ENCODE peak calls at places on chromosomes 7 and 10, in four cellular contexts. C, B, H and P are unnamed samples.

GRCh38 chr7:8922726-8923125 is 489.3 kb downstream of the NXPH1 start:
- DNase-seq in H (no peak), C (no peak), B (no peak), P (no peak)

GRCh38 chr7:46352335-46352954 is 431.4 kb upstream of the IGFBP3 start:
- DNase-seq in H (peak), B (peak), C (peak), P (peak)

GRCh38 chr7:77697535-77697831 is 1.2 kb downstream of the RSBN1L start:
- DNase-seq in H (no peak), B (no peak), C (peak), P (no peak)

GRCh38 chr10:42783181-42783549 is 570 bp downstream of the BMS1 start:
- DNase-seq in C (peak), H (peak), B (peak), P (peak)

GRCh38 chr10:60968504-60968903 is 24.5 kb upstream of the RHOBTB1 start:
- DNase-seq in H (no peak), B (no peak), C (no peak), P (no peak)

GRCh38 chr10:97234403-97234802 is 48.6 kb upstream of the SLIT1 start:
- DNase-seq in C (peak), H (no peak), B (no peak), P (peak)

GRCh38 chr7:29146888-29147609 is 712 bp upstream of the CPVL start:
- DNase-seq in B (no peak), H (no peak), C (peak), P (no peak)

GRCh38 chr10:74213571-74214162 is 62.6 kb downstream of the ADK start:
- DNase-seq in H (peak), C (peak), B (no peak), P (no peak)

GRCh38 chr7:78203042-78203720 is 404.6 kb downstream of the PHTF2 start:
- DNase-seq in H (no peak), C (peak), B (no peak), P (no peak)

DNA sequence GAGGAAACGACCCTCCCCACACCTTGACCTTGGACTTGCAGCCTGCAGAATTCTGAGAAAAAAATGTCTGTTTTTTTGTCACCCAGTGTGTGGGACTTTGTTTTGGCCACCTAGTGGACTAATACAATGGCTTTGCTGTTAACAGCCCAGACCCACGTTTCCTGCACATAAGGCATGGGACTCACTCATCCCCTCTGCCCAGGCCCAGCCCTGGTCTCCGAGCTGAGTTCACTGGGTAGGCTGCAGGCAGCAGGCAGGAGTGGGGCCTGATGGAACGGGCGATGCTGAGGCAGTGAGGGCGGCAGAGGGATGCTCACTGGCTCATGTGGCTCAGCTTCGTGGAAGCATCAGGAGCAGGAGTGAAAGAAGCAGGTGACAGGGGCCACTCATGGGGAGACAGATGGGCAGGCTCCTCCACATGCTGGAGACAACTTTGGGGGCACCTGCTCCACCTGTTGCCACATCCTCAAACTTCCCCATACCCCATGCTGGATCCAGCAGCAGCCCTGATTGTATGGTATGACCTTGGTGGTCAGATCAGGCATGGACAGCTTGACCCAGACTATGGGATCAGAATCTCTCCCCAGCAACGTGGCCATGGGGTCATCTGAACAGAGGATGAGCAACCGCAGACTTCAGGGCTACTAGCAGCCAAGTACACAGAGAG is 65.8 kb upstream of the ANTXRL start:
- DNase-seq in C (no peak), H (no peak), B (no peak), P (no peak)
- TF ChIP-seq CTCF in C (no peak), H (no peak), B (no peak), P (no peak)

DNA sequence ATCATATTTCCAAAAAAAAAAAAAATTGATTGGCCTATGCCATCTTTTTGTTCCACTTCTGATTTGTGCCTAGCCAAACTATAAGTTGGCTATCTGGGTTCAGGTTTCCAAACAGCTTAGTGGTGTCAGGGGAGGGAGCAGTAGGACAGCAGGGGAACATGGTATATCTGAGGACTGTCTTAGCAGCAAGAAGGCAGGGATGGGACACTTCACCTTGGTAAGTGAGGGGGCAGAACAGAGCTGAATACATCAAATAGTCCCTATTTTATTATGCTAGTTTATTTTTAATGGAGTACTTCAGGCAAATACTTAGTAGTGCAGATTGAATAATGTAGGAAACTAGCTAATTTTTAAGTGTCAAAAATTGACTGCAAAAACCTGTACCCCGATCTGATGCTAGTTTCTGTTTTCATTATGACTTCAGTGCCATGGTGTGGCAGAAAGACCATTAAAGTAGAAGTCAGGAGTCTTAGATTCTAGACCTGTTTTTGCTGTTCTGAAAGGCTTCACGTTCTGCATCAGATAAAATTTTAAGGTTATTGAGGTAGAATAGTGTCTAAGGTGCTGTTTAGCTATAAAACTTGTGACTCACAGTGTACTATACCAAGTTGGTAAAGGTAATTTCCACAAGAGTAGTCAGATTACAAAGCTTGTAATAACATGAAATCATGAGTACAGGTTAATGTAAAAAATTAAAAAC is 38.4 kb downstream of the ZNRF2 start:
- DNase-seq in C (no peak), B (no peak), H (no peak), P (no peak)
- H3K4me3 ChIP-seq in C (no peak), B (no peak), H (no peak), P (peak)

GRCh38 chr7:2661096-2661449 is 26.9 kb upstream of the AMZ1 start:
- DNase-seq in C (no peak), B (no peak), H (no peak), P (no peak)
- TF ChIP-seq CTCF in C (no peak), B (no peak), H (no peak), P (no peak)

GRCh38 chr7:117325836-117326235 is 3.0 kb upstream of the WNT2 start:
- DNase-seq in B (no peak), H (no peak), C (peak), P (no peak)

GRCh38 chr7:117323877-117324699 is 1.2 kb upstream of the WNT2 start:
- DNase-seq in B (no peak), H (no peak), C (peak), P (peak)

GRCh38 chr7:117322741-117323584 is at the start of gene WNT2:
- DNase-seq in H (no peak), B (no peak), C (peak), P (no peak)

GRCh38 chr7:117323585-117323876 is 673 bp upstream of the WNT2 start:
- DNase-seq in H (no peak), C (no peak), B (no peak), P (no peak)

GRCh38 chr7:117324940-117325339 is 2.1 kb upstream of the WNT2 start:
- DNase-seq in B (no peak), C (peak), H (no peak), P (peak)
- H3K4me3 ChIP-seq in B (peak), C (peak), H (no peak), P (peak)

GRCh38 chr10:7410800-7411670 is at the start of gene SFMBT2:
- DNase-seq in H (peak), B (peak), C (peak), P (peak)
- TF ChIP-seq CTCF in H (no peak), B (peak), C (no peak), P (no peak)

GRCh38 chr7:96177353-96177752 is 144.5 kb downstream of the SLC25A13 start:
- DNase-seq in C (no peak), H (no peak), B (no peak), P (no peak)

GRCh38 chr7:96179341-96179740 is 142.6 kb downstream of the SLC25A13 start:
- DNase-seq in C (peak), H (no peak), B (no peak), P (no peak)

GRCh38 chr7:96178581-96178980 is 143.3 kb downstream of the SLC25A13 start:
- DNase-seq in B (no peak), C (no peak), H (no peak), P (no peak)

GRCh38 chr7:96173777-96174176 is 148.1 kb downstream of the SLC25A13 start:
- DNase-seq in C (no peak), B (peak), H (no peak), P (no peak)

DNA sequence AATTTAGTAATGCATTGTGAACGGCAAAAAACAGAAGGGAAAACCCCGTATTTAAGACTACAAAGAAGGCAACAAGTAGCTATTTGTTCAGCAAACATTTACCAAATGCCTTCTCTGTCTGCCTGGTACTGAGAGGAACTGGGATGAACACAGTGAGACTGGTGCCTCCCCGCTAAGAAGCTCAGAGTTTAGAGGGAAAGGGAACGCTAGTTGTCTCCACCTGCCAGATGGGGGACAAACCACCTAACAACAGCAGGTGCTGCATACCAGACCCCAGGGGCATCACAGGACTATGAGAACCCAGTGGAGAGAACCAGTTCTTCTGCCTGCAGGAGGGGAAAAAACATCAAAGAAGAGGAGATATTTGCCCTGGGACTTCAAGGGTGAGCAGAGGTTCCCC is 147.1 kb downstream of the SLC25A13 start:
- DNase-seq in B (no peak), C (no peak), H (no peak), P (no peak)
- H3K4me3 ChIP-seq in B (no peak), C (no peak), H (no peak), P (no peak)

DNA sequence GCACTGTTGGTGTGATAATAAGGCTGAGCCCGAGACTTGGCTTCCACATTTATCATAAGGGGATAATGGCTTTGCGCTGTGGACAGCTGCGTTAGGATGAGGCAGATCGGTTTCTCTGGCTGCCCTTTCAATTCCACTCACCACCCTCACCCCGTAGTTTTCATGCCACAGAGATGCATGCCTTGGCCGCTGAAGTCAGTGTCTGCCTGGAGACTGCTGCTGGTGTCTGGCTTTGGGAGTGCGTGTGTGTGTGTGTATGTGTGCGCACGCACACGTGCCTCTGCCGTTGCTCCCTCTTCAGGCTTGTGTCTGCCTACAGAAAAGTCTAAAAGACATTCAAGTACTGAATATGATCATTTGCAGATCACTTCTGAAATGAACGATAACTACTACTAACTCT is 272.9 kb downstream of the CCDC3 start:
- DNase-seq in H (no peak), B (peak), C (peak), P (no peak)
- TF ChIP-seq CTCF in H (no peak), B (no peak), C (no peak), P (no peak)